ENCODE peak calls at places on chromosomes 13 and 19, in six cellular contexts. D is Peyer's patch; C is cardiac muscle cell; H is heart left ventricle; S is CD4-positive, alpha-beta T cell; U is CD8-positive, alpha-beta T cell. E is an unnamed sample. For H3K9me3 and H3K27me3, the result is how much of the 10 kb centered on the place peaks cover.

GRCh38 chr13:114149774-114150740 is 17.6 kb upstream of the RASA3 start:
- DNase-seq in H (no peak), U (no peak), C (no peak), D (peak), S (no peak), E (no peak)

GRCh38 chr19:4456566-4456842 is 1.1 kb downstream of the UBXN6 start:
- DNase-seq in C (peak), H (no peak), S (no peak), D (no peak), U (no peak), E (peak)

GRCh38 chr19:41997121-41997850 is 3.3 kb upstream of the ATP1A3 start:
- DNase-seq in C (peak), U (no peak), D (no peak), S (no peak), H (peak), E (peak)

GRCh38 chr13:91078093-91078679 is 269.3 kb upstream of the MIR17HG start:
- DNase-seq in H (no peak), C (peak), U (no peak), S (no peak), D (no peak), E (no peak)

GRCh38 chr13:113821847-113822246 is 42.0 kb downstream of the GAS6 start:
- DNase-seq in C (no peak), S (no peak), U (no peak), H (peak), D (no peak), E (no peak)

GRCh38 chr13:99377641-99378040 is 70.4 kb upstream of the GPR183 start:
- DNase-seq in C (no peak), S (no peak), U (no peak), H (no peak), D (no peak), E (no peak)

GRCh38 chr13:57624565-57625435 is 6.7 kb upstream of the PCDH17 start:
- DNase-seq in D (no peak), C (peak), S (no peak), H (peak), U (no peak), E (no peak)

GRCh38 chr19:4064073-4064550 is 2.6 kb downstream of the ZBTB7A start:
- DNase-seq in S (no peak), C (peak), H (no peak), U (no peak), D (peak), E (no peak)

GRCh38 chr19:3233831-3234230 is 9.4 kb downstream of the CELF5 start:
- DNase-seq in D (no peak), U (no peak), S (no peak), C (no peak), H (no peak), E (no peak)

GRCh38 chr19:43858174-43858573 is 31.1 kb downstream of the ZNF283 start:
- DNase-seq in U (no peak), D (no peak), C (no peak), S (no peak), H (no peak), E (no peak)
- H3K9me3 ChIP-seq in U (under half), D (half or more), C (under half), S (half or more), H (half or more), E (under half)

GRCh38 chr13:103277959-103278673 is 211.9 kb upstream of the SLC10A2 start:
- DNase-seq in C (peak), S (no peak), U (no peak), H (no peak), D (no peak), E (no peak)
- H3K27me3 ChIP-seq in C (under half), S (under half), U (under half), H (under half), D (under half), E (under half)

GRCh38 chr19:44816301-44816700 is 7.4 kb downstream of the BCAM start:
- DNase-seq in H (no peak), S (no peak), C (no peak), D (no peak), U (no peak), E (peak)

GRCh38 chr19:44818470-44818856 is 9.6 kb downstream of the BCAM start:
- DNase-seq in D (no peak), H (no peak), U (no peak), C (no peak), S (no peak), E (no peak)

GRCh38 chr19:44820648-44821609 is 12.0 kb downstream of the BCAM start:
- DNase-seq in H (peak), U (no peak), D (no peak), C (peak), S (no peak), E (no peak)

GRCh38 chr19:44819246-44819832 is 10.4 kb downstream of the BCAM start:
- DNase-seq in U (no peak), D (no peak), S (no peak), H (no peak), C (no peak), E (no peak)

DNA sequence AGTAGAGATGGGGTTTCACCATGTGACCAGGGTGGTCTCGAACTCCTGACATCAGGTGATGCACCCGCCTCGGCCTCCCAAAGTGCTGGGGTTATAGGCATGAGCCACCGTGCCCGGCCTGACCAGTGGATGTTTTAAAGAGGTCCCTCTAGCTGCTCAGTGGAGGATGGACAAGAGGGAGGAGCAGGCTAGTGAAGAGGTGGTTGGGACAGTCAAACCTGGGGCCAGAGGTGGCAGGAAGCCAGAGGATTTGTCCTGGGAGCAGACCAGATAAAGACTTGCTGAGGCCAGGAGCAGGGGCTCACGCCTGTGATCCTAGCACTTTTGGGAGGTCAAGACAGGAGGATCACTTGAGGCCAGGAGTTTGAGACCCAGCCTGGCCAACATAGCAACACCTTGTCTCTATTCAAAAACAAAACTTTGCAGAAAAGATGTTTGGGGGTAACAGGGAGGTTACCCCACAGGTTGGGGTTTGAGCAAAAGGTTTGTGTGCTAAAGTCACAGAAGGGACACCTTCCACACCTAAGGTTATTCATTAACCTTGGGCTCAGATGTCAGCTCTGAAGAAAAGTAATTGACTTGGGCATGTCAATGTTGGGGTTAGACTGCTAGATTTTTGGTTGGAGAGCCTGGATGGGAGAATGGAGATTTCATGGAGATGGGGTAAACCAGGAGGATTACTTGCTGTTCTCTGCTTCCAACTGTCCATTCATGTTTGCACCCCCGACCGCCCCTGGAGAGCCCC is 9.0 kb downstream of the BCAM start:
- DNase-seq in H (no peak), S (no peak), U (no peak), C (no peak), D (no peak), E (no peak)
- TF ChIP-seq CTCF in H (no peak), S (no peak), U (no peak), C (no peak), D (no peak), E (no peak)

DNA sequence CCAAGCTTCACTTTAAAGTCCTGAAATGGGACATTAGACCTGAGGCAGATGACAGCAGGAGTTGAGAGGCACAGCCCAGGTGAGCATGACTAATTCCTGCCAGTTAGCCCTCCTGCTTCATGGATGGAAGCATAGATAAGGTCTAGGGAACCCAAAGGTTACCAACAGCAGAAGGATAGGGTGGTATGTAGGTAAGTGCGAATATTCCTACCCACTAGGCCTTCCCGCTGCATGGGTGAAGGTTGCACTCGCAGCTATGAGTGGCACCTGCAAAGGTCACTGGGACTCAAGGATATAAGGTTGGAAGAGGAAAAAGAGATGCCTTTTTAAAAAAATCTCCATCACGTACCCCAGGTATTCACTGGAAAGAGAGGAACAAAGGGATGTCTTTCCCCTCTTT is 12.2 kb upstream of the MLLT1 start:
- DNase-seq in H (no peak), U (no peak), C (peak), S (no peak), D (no peak), E (no peak)
- H3K9me3 ChIP-seq in H (half or more), U (under half), C (under half), S (half or more), D (half or more), E (half or more)

DNA sequence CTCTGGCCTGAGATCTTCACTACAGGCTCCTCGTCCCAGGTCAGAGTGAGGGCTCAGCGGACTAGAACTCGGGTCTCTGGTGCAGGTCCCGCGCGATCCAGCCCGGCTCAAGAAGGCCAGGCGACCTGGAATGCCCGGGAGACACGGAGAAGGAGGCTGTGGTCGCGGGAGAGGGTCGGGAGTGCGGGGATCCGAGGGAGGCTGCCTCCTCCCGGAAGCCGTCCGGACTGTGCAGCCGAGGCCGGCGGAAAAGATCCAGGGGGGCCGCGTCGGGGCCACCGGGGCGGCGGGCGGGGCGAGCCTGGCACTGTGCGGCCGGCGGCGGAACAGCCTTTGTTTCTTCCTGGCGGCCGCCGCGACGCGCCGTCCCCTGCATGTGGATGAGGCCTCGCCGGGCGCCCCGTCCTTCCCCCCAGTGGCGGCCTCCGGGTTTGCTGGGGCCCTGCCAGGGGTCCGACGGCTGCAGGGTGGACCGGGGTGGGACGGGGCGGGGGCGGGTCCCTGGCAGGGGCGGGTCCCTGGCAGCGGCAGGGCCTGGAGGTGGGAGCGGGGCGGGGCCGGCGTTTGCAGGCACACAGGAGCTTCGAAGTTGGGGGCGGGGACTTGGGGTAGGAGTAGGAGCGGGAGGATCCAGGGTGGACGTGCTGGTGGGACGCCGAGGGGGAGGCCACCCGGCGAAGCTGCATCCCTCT is 1.0 kb upstream of the SLC7A10 start:
- DNase-seq in U (no peak), D (peak), H (no peak), C (peak), S (no peak), E (peak)
- H3K27me3 ChIP-seq in U (under half), D (under half), H (under half), C (half or more), S (half or more), E (under half)

GRCh38 chr19:55704494-55705245 is 29.6 kb downstream of the EPN1 start:
- DNase-seq in C (no peak), S (no peak), U (no peak), H (no peak), D (no peak), E (no peak)
- TF ChIP-seq CTCF in C (no peak), S (no peak), U (no peak), H (no peak), D (peak), E (no peak)

GRCh38 chr19:56491399-56491798 is 14.3 kb upstream of the ZNF667 start:
- DNase-seq in C (peak), D (no peak), S (no peak), U (no peak), H (no peak), E (no peak)
- H3K9me3 ChIP-seq in C (under half), D (under half), S (half or more), U (under half), H (under half), E (under half)

DNA sequence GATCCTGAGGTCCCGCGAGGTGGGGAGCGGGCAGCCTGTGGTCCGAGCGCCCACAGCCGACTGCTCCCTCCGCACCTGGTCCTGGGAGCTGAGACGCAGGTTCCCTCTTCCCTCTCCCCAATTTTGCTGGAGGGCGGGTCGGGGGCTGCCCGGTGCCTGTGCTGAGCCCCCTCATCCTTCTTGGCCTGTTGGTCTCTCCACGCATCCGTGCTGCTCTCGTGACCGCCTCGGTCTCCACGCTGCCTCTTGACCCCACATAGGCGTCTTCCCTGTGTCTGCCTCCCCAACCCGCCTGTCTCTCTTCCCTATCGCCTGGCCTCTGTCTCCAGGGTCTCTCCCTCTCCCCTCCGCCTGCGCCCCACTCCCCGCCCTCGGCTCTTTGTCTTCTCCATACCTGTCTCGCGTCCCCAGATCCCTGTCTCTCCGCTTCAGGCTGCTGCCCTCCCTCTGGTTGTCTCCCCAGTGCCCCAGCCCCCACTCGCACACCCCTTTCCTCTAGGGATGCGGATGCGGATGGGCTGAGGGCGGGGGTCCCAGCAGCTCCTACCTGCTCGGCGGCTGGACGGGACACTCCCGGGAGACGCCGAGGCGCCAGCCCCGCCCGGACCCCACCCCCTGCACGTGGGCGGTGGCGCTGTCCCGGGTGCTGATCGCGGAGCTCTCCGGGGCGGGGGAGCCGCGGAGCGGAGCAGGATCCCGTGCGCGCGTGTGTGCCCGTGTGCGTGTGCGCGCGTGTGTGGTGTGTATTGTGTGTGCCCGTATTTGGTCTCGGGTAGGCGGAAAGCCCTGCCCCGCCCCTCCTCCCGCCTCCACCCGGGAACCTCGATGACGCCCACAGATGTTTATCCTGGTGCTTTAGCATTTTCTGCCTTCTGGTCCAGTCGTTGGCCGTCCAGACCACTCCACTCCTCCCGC is at the start of gene SYT5:
- DNase-seq in C (peak), S (peak), D (peak), U (peak), H (peak), E (peak)
- H3K27me3 ChIP-seq in C (half or more), S (half or more), D (under half), U (half or more), H (half or more), E (under half)

E was measured in WERI-Rb-1.